ENCODE peak calls at places on chromosomes 2 and 18, in seven cellular contexts. F is HepG2, V is progenitor cell of endocrine pancreas, B is kidney, D is tibial artery, K is GM23338, W is choroid plexus epithelial cell. H is an unnamed sample.

GRCh38 chr2:136319227-136319626 is 201.3 kb upstream of the CXCR4 start:
- DNase-seq in B (no peak), W (no peak), V (no peak), F (no peak), K (no peak), D (no peak), H (peak)

GRCh38 chr2:169664600-169664977 is 29.6 kb downstream of the CFAP210 start:
- DNase-seq in W (peak), K (no peak), F (no peak), D (no peak), B (no peak), V (no peak), H (no peak)

GRCh38 chr18:76589309-76589708 is 94.3 kb upstream of the ZNF516 start:
- DNase-seq in K (no peak), B (no peak), D (no peak), W (no peak), F (no peak), V (no peak), H (no peak)

GRCh38 chr2:98805412-98806265 is 74.7 kb upstream of the MGAT4A start:
- DNase-seq in K (no peak), V (no peak), D (peak), B (no peak), W (peak), F (peak), H (no peak)

GRCh38 chr2:84234103-84234502 is 225.0 kb downstream of the SUCLG1 start:
- DNase-seq in F (no peak), V (no peak), W (no peak), B (no peak), K (no peak), D (no peak), H (no peak)

GRCh38 chr18:69659142-69659651 is 258.5 kb downstream of the DOK6 start:
- DNase-seq in W (no peak), K (no peak), B (no peak), V (no peak), D (no peak), F (peak), H (no peak)

GRCh38 chr2:170369894-170370293 is 191.9 kb downstream of the MYO3B start:
- DNase-seq in W (peak), V (no peak), D (no peak), F (peak), K (peak), B (no peak), H (no peak)

GRCh38 chr18:7370812-7371211 is 139.9 kb downstream of the LRRC30 start:
- DNase-seq in F (no peak), V (no peak), D (peak), B (peak), W (no peak), K (no peak), H (no peak)

GRCh38 chr2:75035444-75036353 is 77.3 kb downstream of the POLE4 start:
- DNase-seq in F (no peak), V (no peak), W (peak), D (no peak), K (no peak), B (no peak), H (no peak)

GRCh38 chr18:7711495-7711894 is 144.4 kb downstream of the PTPRM start:
- DNase-seq in D (no peak), F (no peak), B (no peak), K (no peak), V (no peak), W (no peak), H (no peak)

DNA sequence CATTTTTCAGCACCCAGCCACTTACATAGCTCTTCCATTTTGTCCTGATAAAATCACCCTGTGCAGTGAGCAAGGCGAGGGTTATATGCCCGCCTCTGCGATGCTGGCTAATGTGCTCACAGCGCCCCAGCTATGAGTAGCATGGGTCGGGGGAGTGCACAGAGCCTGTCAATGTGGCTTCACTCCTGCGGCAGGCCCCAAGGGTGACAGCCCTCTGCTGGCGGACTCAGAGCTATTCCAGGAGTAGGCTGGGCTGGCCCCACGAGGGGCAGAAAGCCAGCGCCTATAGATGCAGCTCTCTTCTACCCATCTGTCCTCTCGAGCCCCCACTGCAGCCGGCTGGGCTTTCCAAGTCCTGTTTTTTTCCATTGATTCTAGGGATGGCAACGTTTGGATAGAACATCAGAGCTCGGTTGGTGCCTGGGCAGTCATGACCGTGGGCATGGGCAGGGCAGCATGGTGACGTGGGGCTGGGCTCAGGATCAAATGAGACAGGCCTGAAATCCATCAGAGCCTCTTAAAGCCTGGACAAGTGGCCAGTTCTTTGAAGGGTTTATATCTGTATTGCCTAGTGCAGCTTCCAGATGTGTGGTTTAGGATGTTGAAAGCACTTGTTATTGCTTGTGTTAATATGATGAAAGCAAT is 134.7 kb downstream of the MCFD2 start:
- DNase-seq in F (peak), K (peak), W (peak), V (peak), D (no peak), B (no peak), H (no peak)
- TF ChIP-seq CTCF in F (peak), K (peak), W (no peak), V (peak), D (peak), B (no peak), H (no peak)

GRCh38 chr18:31633416-31634330 is 42.0 kb downstream of the TTR start:
- DNase-seq in K (no peak), F (no peak), W (no peak), V (no peak), B (no peak), D (no peak), H (no peak)

GRCh38 chr18:31636387-31636786 is 44.7 kb downstream of the TTR start:
- DNase-seq in V (no peak), K (no peak), F (no peak), B (no peak), D (no peak), W (no peak), H (no peak)

GRCh38 chr18:31631526-31631925 is 39.8 kb downstream of the TTR start:
- DNase-seq in B (no peak), V (no peak), F (no peak), W (peak), D (no peak), K (no peak), H (no peak)

GRCh38 chr18:31632356-31632755 is 40.7 kb downstream of the TTR start:
- DNase-seq in K (no peak), F (no peak), V (no peak), D (no peak), W (no peak), B (no peak), H (no peak)

GRCh38 chr18:31634331-31634713 is 42.6 kb downstream of the TTR start:
- DNase-seq in W (no peak), K (no peak), D (no peak), B (no peak), F (no peak), V (no peak), H (peak)
- TF ChIP-seq CTCF in W (no peak), K (no peak), D (no peak), B (no peak), F (no peak), V (no peak), H (no peak)

GRCh38 chr18:57910817-57911216 is 107.7 kb upstream of the ATP8B1 start:
- DNase-seq in B (no peak), V (no peak), F (no peak), K (peak), W (no peak), D (no peak), H (peak)

GRCh38 chr18:57908092-57908491 is 105.0 kb upstream of the ATP8B1 start:
- DNase-seq in D (no peak), W (no peak), V (no peak), F (no peak), K (no peak), B (no peak), H (no peak)

GRCh38 chr18:57909620-57910019 is 106.5 kb upstream of the ATP8B1 start:
- DNase-seq in V (no peak), F (no peak), W (peak), D (no peak), K (no peak), B (no peak), H (no peak)

GRCh38 chr18:57910134-57910533 is 107.0 kb upstream of the ATP8B1 start:
- DNase-seq in F (no peak), B (no peak), V (no peak), W (peak), K (no peak), D (no peak), H (no peak)

DNA sequence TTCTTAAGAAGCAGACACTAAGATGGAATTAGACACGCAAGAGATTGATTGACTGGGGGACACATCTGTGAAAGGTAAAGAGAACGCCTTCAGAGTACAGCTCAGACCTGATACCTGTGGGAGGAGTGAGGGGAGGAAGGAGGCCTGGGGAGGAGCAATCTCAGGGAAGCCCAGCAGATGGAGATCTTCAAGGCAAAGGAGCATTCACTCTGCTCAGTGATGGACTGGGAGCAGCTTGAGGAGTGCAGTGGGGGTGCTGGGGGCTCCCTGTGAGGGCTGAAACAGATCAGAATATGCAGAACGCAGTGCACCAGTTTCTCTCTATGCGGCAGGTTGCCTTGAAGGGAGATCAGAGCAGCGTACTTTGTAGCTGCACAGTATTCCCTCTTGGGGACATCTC is 103.7 kb upstream of the ATP8B1 start:
- DNase-seq in D (no peak), B (no peak), W (peak), V (no peak), K (peak), F (no peak), H (no peak)
- TF ChIP-seq CTCF in D (no peak), B (no peak), W (peak), V (peak), K (peak), F (peak), H (no peak)

DNA sequence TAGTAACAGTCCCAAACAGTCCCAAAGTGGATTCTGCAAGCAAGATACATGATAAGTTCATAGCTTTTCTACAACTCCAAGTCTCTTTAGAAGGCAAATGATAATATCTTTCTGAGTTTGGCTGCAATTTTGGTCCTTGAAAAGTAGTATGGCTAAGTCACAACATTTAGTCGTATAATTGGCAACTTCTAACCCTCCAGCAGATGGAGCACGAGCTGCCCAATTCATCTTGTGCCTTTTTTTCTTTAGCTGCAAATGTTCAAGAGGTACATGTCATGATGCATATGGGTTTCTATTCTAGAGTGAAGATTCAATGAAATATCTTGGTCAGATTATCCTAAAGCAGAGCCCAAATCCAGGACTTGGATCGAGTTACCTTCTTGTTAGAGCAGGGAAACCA is 127.0 kb upstream of the KLHL14 start:
- DNase-seq in K (no peak), D (no peak), B (no peak), W (peak), V (no peak), F (peak), H (no peak)
- TF ChIP-seq CTCF in K (no peak), D (no peak), B (no peak), W (peak), V (no peak), F (peak), H (no peak)

GRCh38 chr2:216064014-216064630 is 17.5 kb downstream of the PECR start:
- DNase-seq in V (no peak), K (peak), B (no peak), F (no peak), D (no peak), W (peak), H (no peak)
- TF ChIP-seq CTCF in V (no peak), K (peak), B (peak), F (peak), D (no peak), W (peak), H (no peak)

DNA sequence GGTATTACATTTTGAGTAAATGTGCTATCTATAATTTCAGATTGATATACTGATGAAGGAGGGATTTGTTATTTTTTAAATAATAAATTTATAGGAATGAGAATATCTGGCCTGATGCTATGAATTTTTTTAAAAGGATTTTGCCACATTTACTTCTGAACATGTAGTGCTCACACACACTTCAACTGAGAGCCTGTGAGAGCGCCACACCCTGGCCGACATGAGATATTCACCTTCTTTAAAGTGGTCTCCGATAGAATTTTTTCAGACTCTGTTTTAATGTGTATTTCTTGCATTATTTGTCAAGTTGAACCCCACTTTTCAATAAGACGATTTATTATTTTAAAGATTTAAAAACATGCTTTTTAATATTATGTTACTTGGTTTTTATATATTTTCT is 813.3 kb downstream of the DCC start:
- DNase-seq in B (no peak), F (peak), W (no peak), D (no peak), V (no peak), K (peak), H (peak)
- TF ChIP-seq CTCF in B (no peak), F (peak), W (no peak), D (no peak), V (peak), K (peak), H (peak)

GRCh38 chr2:48727560-48727959 is 28.0 kb downstream of the LHCGR start:
- DNase-seq in D (no peak), V (no peak), K (no peak), B (no peak), F (no peak), W (peak), H (no peak)
- TF ChIP-seq CTCF in D (no peak), V (peak), K (no peak), B (no peak), F (no peak), W (peak), H (no peak)

H was measured in activated CD8-positive, alpha-beta T cell treated with anti-CD3 and anti-CD28 coated beads for 36 hours.